ENCODE peak calls at places on chromosomes 11 and 22, in four cellular contexts. M is sigmoid colon, C is body of pancreas, W is transverse colon. I is an unnamed sample.

GRCh38 chr11:96388891-96389603 is 665 bp downstream of the CCDC82 start:
- DNase-seq in W (no peak), C (no peak), M (no peak), I (no peak)

GRCh38 chr11:123111465-123111864 is 49.5 kb upstream of the HSPA8 start:
- DNase-seq in W (no peak), M (no peak), C (no peak), I (peak)

GRCh38 chr11:72721689-72722049 is 30.5 kb downstream of the ARAP1 start:
- DNase-seq in C (peak), M (no peak), W (peak), I (peak)

GRCh38 chr11:134938212-134938611 is 526.2 kb upstream of the B3GAT1 start:
- DNase-seq in M (no peak), W (no peak), C (no peak), I (no peak)

GRCh38 chr22:47007496-47007895 is 245.0 kb downstream of the TBC1D22A start:
- DNase-seq in C (no peak), M (peak), W (no peak), I (no peak)

GRCh38 chr22:32233091-32233490 is 22.1 kb downstream of the SLC5A4 start:
- DNase-seq in W (no peak), C (no peak), M (no peak), I (no peak)

GRCh38 chr11:65580031-65580692 is 4.3 kb downstream of the EHBP1L1 start:
- DNase-seq in W (no peak), C (no peak), M (no peak), I (no peak)

GRCh38 chr11:123194308-123195181 is 503 bp downstream of the CLMP start:
- DNase-seq in C (no peak), M (peak), W (no peak), I (peak)

GRCh38 chr22:48513446-48513845 is 1314.2 kb downstream of the BRD1 start:
- DNase-seq in C (no peak), W (no peak), M (no peak), I (no peak)

GRCh38 chr11:43687120-43687791 is 6.7 kb downstream of the HSD17B12 start:
- DNase-seq in W (no peak), M (no peak), C (no peak), I (no peak)

GRCh38 chr11:116605543-116605942 is 167.2 kb downstream of the BUD13 start:
- DNase-seq in W (peak), C (peak), M (peak), I (peak)

GRCh38 chr11:77503006-77503405 is 29.1 kb upstream of the PAK1 start:
- DNase-seq in M (no peak), W (no peak), C (no peak), I (peak)

GRCh38 chr11:32052218-32052617 is 38.7 kb upstream of the RCN1 start:
- DNase-seq in W (peak), C (peak), M (peak), I (peak)

GRCh38 chr11:86623041-86623621 is 49.3 kb downstream of the ME3 start:
- DNase-seq in M (no peak), C (no peak), W (no peak), I (no peak)

GRCh38 chr11:58301576-58301975 is 33.5 kb upstream of the OR10W1 start:
- DNase-seq in M (no peak), W (no peak), C (no peak), I (no peak)

GRCh38 chr11:64241430-64242153 is 697 bp downstream of the FKBP2 start:
- DNase-seq in W (peak), C (peak), M (peak), I (peak)

GRCh38 chr11:110710520-110711381 is 1.5 kb downstream of the ARHGAP20 start:
- DNase-seq in W (peak), M (peak), C (peak), I (no peak)

GRCh38 chr11:117911694-117912093 is 17.5 kb downstream of the TMPRSS13 start:
- DNase-seq in C (no peak), W (no peak), M (peak), I (no peak)

GRCh38 chr11:47003180-47003877 is 66.8 kb downstream of the CSTPP1 start:
- DNase-seq in W (no peak), M (no peak), C (peak), I (peak)

GRCh38 chr11:3109921-3110706 is 52.9 kb upstream of the CARS1 start:
- DNase-seq in M (peak), C (peak), W (peak), I (peak)

GRCh38 chr22:46043339-46043738 is 66.4 kb upstream of the WNT7B start:
- DNase-seq in W (no peak), C (no peak), M (peak), I (no peak)

GRCh38 chr11:27718346-27718852 is 18.1 kb upstream of the BDNF start:
- DNase-seq in C (no peak), W (peak), M (peak), I (no peak)

GRCh38 chr11:134454146-134454690 is 42.2 kb upstream of the B3GAT1 start:
- DNase-seq in M (peak), C (no peak), W (no peak), I (no peak)

GRCh38 chr11:58575377-58576020 is at the start of gene LPXN:
- DNase-seq in C (peak), M (no peak), W (peak), I (peak)

GRCh38 chr11:29634248-29634647 is 382.6 kb downstream of the KCNA4 start:
- DNase-seq in M (no peak), W (no peak), C (no peak), I (no peak)

GRCh38 chr22:30902496-30903357 is 65.8 kb downstream of the MORC2 start:
- DNase-seq in W (no peak), M (no peak), C (no peak), I (no peak)

GRCh38 chr11:63609536-63609935 is 4.7 kb downstream of the PLAAT3 start:
- DNase-seq in C (peak), M (peak), W (peak), I (no peak)

GRCh38 chr11:34576331-34576730 is 44.6 kb upstream of the EHF start:
- DNase-seq in C (no peak), W (no peak), M (no peak), I (no peak)

GRCh38 chr11:64086263-64086938 is 50.7 kb downstream of the FLRT1 start:
- DNase-seq in C (peak), W (peak), M (peak), I (peak)

GRCh38 chr11:118054712-118055640 is 21.9 kb upstream of the TMPRSS4 start:
- DNase-seq in C (no peak), W (peak), M (peak), I (no peak)

GRCh38 chr22:30649430-30650007 is 13.9 kb downstream of the SLC35E4 start:
- DNase-seq in W (peak), C (peak), M (no peak), I (peak)

GRCh38 chr22:45972091-45972867 is 4.7 kb downstream of the WNT7B start:
- DNase-seq in W (no peak), M (no peak), C (no peak), I (peak)

GRCh38 chr11:2276999-2277328 is 6.6 kb upstream of the ASCL2 start:
- DNase-seq in M (no peak), W (no peak), C (no peak), I (no peak)

GRCh38 chr11:78370406-78371172 is 47.0 kb downstream of the GAB2 start:
- DNase-seq in C (no peak), W (no peak), M (no peak), I (no peak)

GRCh38 chr11:133904818-133905515 is 51.8 kb downstream of the IGSF9B start:
- DNase-seq in W (no peak), M (peak), C (no peak), I (no peak)

GRCh38 chr11:71201231-71201630 is 51.1 kb downstream of the SHANK2 start:
- DNase-seq in W (no peak), M (no peak), C (no peak), I (no peak)

DNA sequence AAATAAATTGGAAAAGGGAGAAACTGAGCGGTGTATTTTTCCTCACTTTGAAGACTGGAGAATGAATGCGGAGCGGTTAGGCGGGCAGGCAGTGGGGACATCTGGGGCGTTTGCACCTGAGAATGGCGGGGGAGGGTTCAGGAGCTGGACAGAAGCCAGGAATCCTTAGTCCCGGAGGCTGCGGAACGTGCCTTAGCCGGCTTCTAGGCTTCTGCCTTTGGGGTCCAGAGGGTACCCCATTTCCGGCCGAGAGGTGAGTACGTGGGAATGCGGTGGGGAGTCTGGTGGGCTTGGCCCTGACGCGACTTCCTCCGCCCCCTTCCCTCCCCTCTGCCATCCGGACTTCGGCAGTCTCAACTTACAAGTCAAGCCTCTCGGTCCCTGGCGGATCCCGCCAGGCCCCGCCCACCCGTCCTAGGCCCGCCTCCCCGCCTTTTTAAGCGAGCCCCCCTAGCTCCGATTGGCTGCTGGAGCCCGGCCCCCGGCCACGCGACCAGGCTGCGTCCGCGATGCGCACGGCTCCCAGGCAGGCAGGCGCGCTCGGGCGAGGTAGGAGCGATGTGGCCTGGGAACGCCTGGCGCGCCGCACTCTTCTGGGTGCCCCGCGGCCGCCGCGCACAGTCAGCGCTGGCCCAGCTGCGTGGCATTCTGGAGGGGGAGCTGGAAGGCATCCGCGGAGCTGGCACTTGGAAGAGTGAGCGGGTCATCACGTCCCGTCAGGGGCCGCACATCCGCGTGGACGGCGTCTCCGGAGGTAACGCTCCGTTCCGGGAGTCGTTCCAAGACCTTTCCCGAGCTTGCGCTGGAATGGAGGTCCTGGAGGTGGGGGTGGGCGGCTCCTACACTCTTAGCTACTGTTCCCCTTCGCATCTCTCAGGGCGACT is at the start of gene GCAT:
- DNase-seq in C (peak), W (peak), M (peak), I (peak)
- TF ChIP-seq POLR2A in C (peak), W (peak), M (peak), I (peak)

GRCh38 chr11:7575841-7576451 is 62.1 kb downstream of the PPFIBP2 start:
- DNase-seq in C (no peak), M (no peak), W (peak), I (peak)

GRCh38 chr11:7577226-7577882 is 63.6 kb downstream of the PPFIBP2 start:
- DNase-seq in M (peak), C (no peak), W (peak), I (no peak)

GRCh38 chr11:7578276-7578955 is 64.6 kb downstream of the PPFIBP2 start:
- DNase-seq in M (no peak), W (no peak), C (no peak), I (no peak)

GRCh38 chr11:7577883-7578242 is 64.1 kb downstream of the PPFIBP2 start:
- DNase-seq in W (no peak), C (no peak), M (no peak), I (peak)

DNA sequence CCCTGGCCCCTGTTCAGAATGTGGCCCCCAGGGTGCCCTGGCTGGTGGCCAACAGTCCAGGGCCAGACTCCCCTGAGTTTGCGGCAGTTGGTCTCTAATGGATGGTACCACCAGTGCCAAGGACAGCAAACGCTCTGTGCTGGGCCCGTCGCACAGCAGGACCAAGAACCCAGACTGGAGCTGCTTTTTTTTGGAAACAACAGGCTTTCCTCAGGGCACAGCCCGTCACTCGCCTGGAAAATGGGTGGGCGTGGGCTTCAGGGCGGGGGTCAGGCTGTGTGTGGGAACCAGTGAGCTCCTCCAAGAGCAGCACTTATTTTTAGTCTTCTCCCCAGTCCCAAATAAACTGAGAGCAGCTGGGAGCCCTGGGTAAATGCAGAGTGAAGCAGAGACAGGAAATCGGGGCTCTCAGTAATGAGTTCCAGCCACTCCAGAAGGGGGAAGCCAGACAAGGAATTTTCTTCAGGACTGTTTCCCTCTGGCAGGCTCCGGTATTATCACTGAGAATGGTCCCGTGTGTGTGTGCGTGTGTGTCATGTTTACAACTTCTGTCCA is 62.9 kb downstream of the PPFIBP2 start:
- DNase-seq in W (no peak), M (peak), C (no peak), I (no peak)
- TF ChIP-seq CTCF in W (no peak), M (no peak), C (no peak), I (no peak)

GRCh38 chr11:111922803-111923202 is 4.1 kb downstream of the C11orf52 start:
- DNase-seq in M (peak), C (peak), W (no peak), I (no peak)

GRCh38 chr11:111925953-111926352 is 7.2 kb downstream of the C11orf52 start:
- DNase-seq in C (no peak), M (peak), W (no peak), I (no peak)

GRCh38 chr11:111920908-111921307 is 2.2 kb downstream of the C11orf52 start:
- DNase-seq in M (no peak), W (no peak), C (no peak), I (no peak)

GRCh38 chr11:111923951-111924350 is 5.2 kb downstream of the C11orf52 start:
- DNase-seq in W (no peak), C (no peak), M (peak), I (no peak)

DNA sequence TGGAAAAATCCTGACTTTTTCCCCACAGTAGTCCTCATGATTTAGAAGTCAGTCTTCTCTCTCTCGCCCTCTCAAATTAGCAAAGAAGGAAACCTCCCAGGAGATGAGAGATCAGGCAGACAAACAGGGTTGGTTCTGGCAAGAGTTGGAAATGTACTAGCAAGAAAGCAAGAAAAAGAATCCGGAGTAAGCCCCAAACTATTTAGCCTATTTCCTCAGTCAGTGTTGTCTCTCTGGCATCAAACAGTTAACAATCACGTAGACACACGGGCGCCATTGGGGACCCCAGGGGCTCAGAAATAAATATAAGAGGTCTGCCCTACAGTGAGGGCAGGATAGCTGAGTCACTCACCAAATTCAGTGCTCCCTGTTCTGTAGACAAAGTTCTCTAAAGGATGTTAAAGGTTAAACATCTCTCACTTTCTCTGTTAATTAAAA is 4.7 kb downstream of the C11orf52 start:
- DNase-seq in C (no peak), M (peak), W (no peak), I (no peak)
- TF ChIP-seq POLR2A in C (no peak), M (no peak), W (no peak), I (no peak)

DNA sequence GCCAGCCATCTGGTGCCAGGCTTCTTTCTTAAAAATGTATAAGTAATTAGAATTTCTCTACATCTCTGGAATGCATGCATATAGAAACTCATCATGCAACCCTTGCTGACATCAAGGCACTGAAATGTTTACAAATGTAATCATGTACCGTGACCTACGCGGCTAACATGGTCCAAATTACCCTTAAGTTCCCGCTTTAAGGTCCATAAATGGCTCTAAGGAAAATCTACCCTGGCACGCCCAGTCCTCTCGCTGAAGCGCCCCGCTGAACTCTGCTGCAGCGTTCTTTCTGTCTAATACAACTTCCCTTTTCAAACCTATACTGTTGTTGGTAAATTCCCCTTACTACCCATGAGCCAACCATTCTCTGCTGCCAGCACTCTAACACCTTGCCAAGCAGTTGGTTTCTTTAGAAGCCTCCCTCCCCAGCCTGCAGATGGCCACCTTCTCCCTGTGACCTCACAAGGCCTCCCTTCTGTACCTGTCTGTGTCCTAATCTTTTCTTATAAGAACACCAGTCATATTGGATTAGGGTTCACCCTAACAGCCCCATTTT is 13.5 kb upstream of the HMOX1 start:
- DNase-seq in W (peak), M (no peak), C (peak), I (peak)
- TF ChIP-seq CTCF in W (no peak), M (no peak), C (no peak), I (no peak)